ENCODE peak calls at places on chromosomes 6 and 20, in four cellular contexts. O is RCC 7860, L is astrocyte, R is NCI-H1417. A is an unnamed sample.

GRCh38 chr6:169905041-169905807 is 153.8 kb downstream of the ERMARD start:
- DNase-seq in L (peak; percentile 69), O (no peak), R (no peak), A (peak; percentile 34)

GRCh38 chr6:160088069-160088773 is 33.4 kb upstream of the SLC22A1 start:
- DNase-seq in L (peak; percentile 71), O (peak; percentile 31), R (no peak), A (peak; percentile 68)

GRCh38 chr6:106194949-106195919 is 109.1 kb downstream of the PRDM1 start:
- DNase-seq in L (peak; percentile 66), O (peak; percentile 75), R (no peak), A (no peak)

GRCh38 chr6:32852844-32853540 is 512 bp downstream of the TAP1 start:
- DNase-seq in R (peak; percentile 32), O (no peak), L (peak; percentile 26), A (peak; percentile 45)

GRCh38 chr6:13531956-13532355 is 42.4 kb upstream of the SIRT5 start:
- DNase-seq in L (no peak), R (no peak), O (no peak), A (no peak)

GRCh38 chr6:38034269-38034914 is 214.9 kb downstream of the ZFAND3 start:
- DNase-seq in O (no peak), L (peak; percentile 44), R (no peak), A (peak; percentile 48)

GRCh38 chr20:24337074-24337473 is 132.4 kb upstream of the SYNDIG1 start:
- DNase-seq in R (no peak), L (peak; percentile 20), O (no peak), A (no peak)

GRCh38 chr6:3208096-3208774 is 19.2 kb downstream of the TUBB2B start:
- DNase-seq in R (no peak), O (peak; percentile 74), L (peak; percentile 96), A (no peak)

GRCh38 chr20:53215166-53215565 is 243.0 kb downstream of the TSHZ2 start:
- DNase-seq in L (no peak), O (no peak), R (peak; percentile 27), A (no peak)

GRCh38 chr6:134146268-134147032 is 94.0 kb upstream of the SLC2A12 start:
- DNase-seq in O (no peak), L (no peak), R (no peak), A (no peak)

GRCh38 chr6:139262519-139263300 is 29.1 kb downstream of the TXLNB start:
- DNase-seq in R (peak; percentile 45), L (peak; percentile 55), O (no peak), A (no peak)

GRCh38 chr6:149890629-149891045 is 7.3 kb downstream of the RAET1E start:
- DNase-seq in O (no peak), L (no peak), R (no peak), A (no peak)

GRCh38 chr6:148720371-148720770 is 26.5 kb upstream of the UST start:
- DNase-seq in O (peak; percentile 48), R (no peak), L (peak; percentile 71), A (peak; percentile 53)

GRCh38 chr6:47709160-47709559 is 10.8 kb downstream of the ADGRF4 start:
- DNase-seq in R (no peak), O (no peak), L (no peak), A (no peak)

GRCh38 chr20:52087471-52087870 is 104.1 kb downstream of the ZFP64 start:
- DNase-seq in L (no peak), R (no peak), O (no peak), A (no peak)

GRCh38 chr6:141202641-141203040 is 930.1 kb upstream of the GJE1 start:
- DNase-seq in O (no peak), L (no peak), R (no peak), A (no peak)

GRCh38 chr20:32650545-32650944 is 23.2 kb downstream of the C20orf203 start:
- DNase-seq in L (no peak), R (no peak), O (no peak), A (no peak)

GRCh38 chr20:63544958-63545516 is 2.5 kb downstream of the SRMS start:
- DNase-seq in L (no peak), R (no peak), O (peak; percentile 55), A (no peak)

GRCh38 chr6:135212020-135212806 is 31.1 kb downstream of the MYB start:
- DNase-seq in L (peak; percentile 41), O (no peak), R (no peak), A (no peak)

GRCh38 chr20:21099653-21100589 is 6.2 kb downstream of the LINC00237 start:
- DNase-seq in R (no peak), O (no peak), L (no peak), A (peak; percentile 64)

GRCh38 chr6:136511397-136511796 is 38.8 kb downstream of the MAP7 start:
- DNase-seq in L (no peak), R (no peak), O (no peak), A (no peak)

GRCh38 chr20:34709836-34710567 is 5.9 kb downstream of the TP53INP2 start:
- DNase-seq in L (peak; percentile 47), R (peak; percentile 74), O (no peak), A (peak; percentile 89)

GRCh38 chr20:44570369-44570768 is 12.0 kb upstream of the PKIG start:
- DNase-seq in O (no peak), L (no peak), R (no peak), A (no peak)

GRCh38 chr6:18368277-18369105 is 18.7 kb upstream of the RNF144B start:
- DNase-seq in O (no peak), R (no peak), L (no peak), A (no peak)

GRCh38 chr20:51286758-51287157 is 255.8 kb downstream of the NFATC2 start:
- DNase-seq in O (no peak), L (no peak), R (no peak), A (no peak)

GRCh38 chr6:35500782-35501181 is 3.9 kb upstream of the TEAD3 start:
- DNase-seq in L (peak; percentile 23), R (no peak), O (peak; percentile 4), A (peak; percentile 82)

GRCh38 chr6:163092846-163093245 is 321.7 kb upstream of the QKI start:
- DNase-seq in O (no peak), R (no peak), L (no peak), A (no peak)

GRCh38 chr6:89242574-89243330 is 25.6 kb upstream of the GABRR1 start:
- DNase-seq in R (peak; percentile 36), L (peak; percentile 18), O (peak; percentile 33), A (peak; percentile 83)

GRCh38 chr6:56953597-56954388 is 1.1 kb upstream of the BEND6 start:
- DNase-seq in O (no peak), R (no peak), L (no peak), A (peak; percentile 56)

GRCh38 chr6:114284281-114284680 is 58.5 kb downstream of the HS3ST5 start:
- DNase-seq in R (no peak), L (peak; percentile 79), O (no peak), A (no peak)

GRCh38 chr20:23091741-23092408 is 5.8 kb upstream of the CD93 start:
- DNase-seq in O (no peak), L (no peak), R (no peak), A (no peak)

GRCh38 chr6:5540375-5540774 is 279.1 kb downstream of the FARS2 start:
- DNase-seq in O (no peak), L (peak; percentile 35), R (no peak), A (no peak)

GRCh38 chr6:122098091-122098769 is 301.2 kb upstream of the HSF2 start:
- DNase-seq in R (peak; percentile 18), L (peak; percentile 2), O (no peak), A (no peak)

GRCh38 chr6:41061196-41061726 is 8.3 kb downstream of the APOBEC2 start:
- DNase-seq in L (no peak), O (no peak), R (no peak), A (no peak)

GRCh38 chr20:36173451-36173933 is 19.0 kb downstream of the EPB41L1 start:
- DNase-seq in L (no peak), O (no peak), R (peak; percentile 34), A (peak; percentile 97)

GRCh38 chr20:57087102-57087501 is 179.3 kb downstream of the BMP7 start:
- DNase-seq in O (no peak), L (no peak), R (no peak), A (no peak)

GRCh38 chr6:562052-562676 is 94.7 kb downstream of the HUS1B start:
- DNase-seq in R (no peak), L (no peak), O (no peak), A (no peak)

A was measured in left kidney.